ENCODE peak calls at places on chromosomes 5 and 9, in six cellular contexts. H is A172; O is WTC11; Q is activated CD8-positive, alpha-beta memory T cell treated with anti-CD3 and anti-CD28 coated beads for 1 hour; L is amygdala; J is nucleus accumbens. B is an unnamed sample.

GRCh38 chr9:115341401-115341800 is 223.4 kb upstream of the TNC start:
- DNase-seq in H (no peak), L (no peak), Q (no peak), O (no peak), J (no peak), B (no peak)

GRCh38 chr9:24516463-24516862 is 29.2 kb downstream of the IZUMO3 start:
- DNase-seq in H (peak), Q (no peak), J (no peak), L (no peak), O (no peak), B (no peak)

GRCh38 chr9:111966851-111967250 is 70.2 kb downstream of the UGCG start:
- DNase-seq in J (no peak), Q (no peak), H (no peak), L (no peak), O (no peak), B (no peak)

GRCh38 chr9:127176631-127177030 is 54.2 kb upstream of the ANGPTL2 start:
- DNase-seq in H (no peak), Q (no peak), O (peak), J (no peak), L (no peak), B (no peak)

GRCh38 chr9:124427281-124427680 is 12.0 kb upstream of the PSMB7 start:
- DNase-seq in J (no peak), Q (no peak), L (no peak), O (no peak), H (no peak), B (no peak)

GRCh38 chr5:36240779-36241635 is 718 bp downstream of the NADK2 start:
- DNase-seq in O (peak), L (peak), H (peak), J (no peak), Q (no peak), B (peak)

GRCh38 chr5:29148581-29148980 is 2044.9 kb upstream of the CDH6 start:
- DNase-seq in H (no peak), L (no peak), O (no peak), Q (no peak), J (no peak), B (no peak)

GRCh38 chr9:96241391-96241809 is 60.6 kb downstream of the HSD17B3 start:
- DNase-seq in H (peak), Q (no peak), O (no peak), J (no peak), L (no peak), B (no peak)

B was measured in NCI-H2227 treated with DMSO at 0.1 percent for 48 hours.